ENCODE peak calls at places on chromosomes 11 and 22, in ten cellular contexts. X, Y, K, L, V, H, A, U, S and N are unnamed samples.

GRCh38 chr11:65432686-65433582 is 10.3 kb downstream of the NEAT1 start:
- DNase-seq in X (no peak), Y (peak), K (no peak), L (no peak), V (no peak), H (no peak), A (no peak), U (peak), S (no peak), N (no peak)

GRCh38 chr11:109994896-109995295 is 98.3 kb upstream of the ZC3H12C start:
- DNase-seq in X (no peak), Y (peak), K (no peak), L (no peak), V (no peak), H (no peak), A (no peak), U (peak), S (no peak), N (no peak)

GRCh38 chr22:45757068-45757467 is 85.4 kb downstream of the ATXN10 start:
- DNase-seq in X (peak), Y (no peak), K (no peak), L (no peak), V (no peak), H (no peak), A (no peak), U (peak), S (no peak), N (peak)

GRCh38 chr11:2321311-2321683 is 19.5 kb downstream of the TSPAN32 start:
- DNase-seq in X (no peak), Y (no peak), K (no peak), L (no peak), V (no peak), H (no peak), A (no peak), U (no peak), S (no peak), N (no peak)

GRCh38 chr11:59542142-59542810 is 30.9 kb downstream of the OR4D9 start:
- DNase-seq in X (no peak), Y (no peak), K (no peak), L (no peak), V (no peak), H (no peak), A (no peak), U (no peak), S (no peak), N (no peak)

GRCh38 chr11:119356349-119357031 is 10.0 kb upstream of the MFRP start:
- DNase-seq in X (peak), Y (peak), K (no peak), L (no peak), V (peak), H (peak), A (peak), U (peak), S (peak), N (no peak)

GRCh38 chr11:120028181-120028935 is 109.6 kb downstream of the TRIM29 start:
- DNase-seq in X (no peak), Y (no peak), K (no peak), L (no peak), V (no peak), H (no peak), A (no peak), U (no peak), S (no peak), N (no peak)

GRCh38 chr11:41245184-41245583 is 214.3 kb downstream of the LRRC4C start:
- DNase-seq in X (no peak), Y (no peak), K (no peak), L (no peak), V (peak), H (no peak), A (no peak), U (no peak), S (peak), N (no peak)

GRCh38 chr11:60933416-60933815 is 9.2 kb downstream of the TMEM132A start:
- DNase-seq in X (no peak), Y (no peak), K (no peak), L (no peak), V (no peak), H (no peak), A (no peak), U (no peak), S (no peak), N (no peak)

DNA sequence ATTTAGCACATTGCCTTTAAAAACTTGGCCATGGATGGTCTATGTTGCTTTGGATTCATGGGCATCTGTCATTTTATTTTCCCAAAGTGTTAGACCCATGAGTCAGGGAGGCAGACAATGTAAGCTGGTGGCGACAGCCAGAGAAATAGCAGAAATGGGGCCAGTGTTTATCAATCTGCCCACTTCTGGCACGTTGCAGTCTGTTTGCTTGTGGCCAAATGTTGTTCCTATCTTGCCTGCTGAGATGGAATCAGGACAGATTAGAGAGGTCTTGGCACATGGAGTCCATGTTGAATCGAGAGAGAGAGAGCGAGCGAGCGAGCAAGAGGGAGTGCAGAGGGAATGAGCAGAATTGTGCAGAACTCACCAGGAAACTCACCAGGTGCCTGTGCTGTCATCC is 22.0 kb upstream of the PARVG start:
- DNase-seq in X (no peak), Y (no peak), K (no peak), L (no peak), V (no peak), H (no peak), A (no peak), U (no peak), S (no peak), N (no peak)
- TF ChIP-seq CTCF in X (no peak), Y (no peak), K (no peak), L (no peak), V (no peak), H (no peak), A (no peak), U (no peak), S (no peak), N (no peak)

GRCh38 chr11:133064152-133064877 is 468.0 kb downstream of the OPCML start:
- DNase-seq in X (peak), Y (peak), K (no peak), L (no peak), V (peak), H (no peak), A (no peak), U (peak), S (peak), N (no peak)
- TF ChIP-seq CTCF in X (peak), Y (no peak), K (peak), L (no peak), V (peak), H (no peak), A (peak), U (peak), S (peak), N (peak)

GRCh38 chr22:32385681-32386080 is 26.4 kb downstream of the RTCB start:
- DNase-seq in X (no peak), Y (no peak), K (no peak), L (no peak), V (no peak), H (no peak), A (no peak), U (no peak), S (no peak), N (no peak)

GRCh38 chr22:32395107-32395506 is 16.9 kb downstream of the RTCB start:
- DNase-seq in X (no peak), Y (no peak), K (no peak), L (no peak), V (no peak), H (no peak), A (no peak), U (no peak), S (no peak), N (no peak)

DNA sequence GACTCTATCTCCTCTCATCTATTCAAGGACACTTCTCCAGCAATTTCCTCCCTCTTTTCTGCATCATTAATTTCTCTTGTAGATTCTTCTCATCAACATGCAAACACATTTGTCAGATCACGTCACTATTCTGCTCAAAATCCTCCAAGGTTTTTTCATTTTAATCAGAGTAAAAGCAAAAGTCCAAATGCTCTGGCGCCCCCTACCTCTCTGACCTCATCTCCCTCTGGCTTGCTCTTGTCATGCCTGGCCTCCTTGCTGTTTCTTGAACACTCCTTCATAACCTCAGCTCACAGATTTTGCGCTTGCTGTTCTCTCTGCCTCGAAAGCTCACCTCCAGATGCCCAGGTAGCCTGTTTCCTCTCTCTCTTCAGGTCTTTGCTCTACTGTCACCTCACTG is 22.4 kb downstream of the RTCB start:
- DNase-seq in X (peak), Y (peak), K (no peak), L (peak), V (no peak), H (no peak), A (no peak), U (peak), S (no peak), N (no peak)
- TF ChIP-seq CTCF in X (peak), Y (peak), K (peak), L (peak), V (peak), H (peak), A (peak), U (peak), S (peak), N (peak)

DNA sequence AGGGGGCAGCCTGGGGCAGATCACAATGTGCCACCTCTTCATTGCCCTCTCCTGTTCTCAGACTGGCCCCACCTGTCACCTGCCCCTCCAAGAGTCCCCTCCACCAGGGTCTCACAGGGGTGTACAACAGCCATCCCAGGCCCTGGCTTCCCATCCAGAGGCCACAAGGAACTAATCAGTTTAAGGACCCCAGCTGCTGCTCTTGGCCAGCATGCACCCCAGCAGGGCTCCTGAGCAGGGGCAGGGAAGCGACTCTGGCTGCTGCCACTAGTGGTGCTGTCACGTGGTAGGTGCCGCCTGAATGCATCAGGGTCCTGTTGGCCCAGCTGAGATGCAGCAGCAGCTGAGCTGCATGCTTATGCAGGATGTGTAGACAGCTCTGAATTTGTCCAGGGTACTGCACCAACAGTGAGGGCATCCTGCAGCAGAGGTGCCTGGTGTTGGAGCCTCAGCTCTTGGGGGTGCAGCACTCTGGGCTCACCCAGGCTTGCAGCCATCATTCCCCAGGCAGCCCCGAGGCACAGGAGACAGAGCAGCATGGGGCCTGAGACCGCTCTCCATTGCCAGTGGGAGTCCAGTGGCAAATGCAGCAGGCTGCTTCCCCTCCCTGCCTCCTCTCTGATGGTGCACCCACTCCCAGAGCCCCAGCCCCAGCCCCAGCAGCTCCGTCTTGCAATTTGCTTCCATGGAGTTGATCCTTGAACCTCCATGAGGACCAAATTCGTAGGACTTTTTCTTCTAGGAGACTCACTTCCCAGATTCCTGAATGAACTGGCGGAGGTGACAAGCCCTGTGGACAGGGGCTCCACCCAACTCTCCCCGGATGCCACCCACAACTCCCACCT is 98.6 kb downstream of the MPPED1 start:
- DNase-seq in X (no peak), Y (no peak), K (no peak), L (no peak), V (no peak), H (no peak), A (no peak), U (no peak), S (no peak), N (no peak)
- TF ChIP-seq CTCF in X (no peak), Y (no peak), K (no peak), L (no peak), V (no peak), H (no peak), A (no peak), U (no peak), S (no peak), N (no peak)